ENCODE peak calls at places on chromosomes 3 and 15, in seven cellular contexts. Q is Kasumi-1, C is GM03348, E is T-helper 2 cell, R is HAP-1, L is substantia nigra, W is pons. J is an unnamed sample.

GRCh38 chr3:129592362-129593150 is 13.9 kb downstream of the PLXND1 start:
- DNase-seq in Q (peak), C (peak), E (no peak), R (peak), L (peak), W (no peak), J (no peak)

GRCh38 chr3:142853270-142854163 is 35.4 kb downstream of the PCOLCE2 start:
- DNase-seq in Q (no peak), C (peak), E (no peak), R (no peak), L (no peak), W (no peak), J (no peak)

GRCh38 chr3:127493924-127494646 is 96.4 kb downstream of the TPRA1 start:
- DNase-seq in Q (no peak), C (no peak), E (no peak), R (no peak), L (no peak), W (no peak), J (no peak)

GRCh38 chr15:29812384-29812694 is 9.9 kb downstream of the TJP1 start:
- DNase-seq in Q (no peak), C (peak), E (no peak), R (no peak), L (no peak), W (no peak), J (no peak)

GRCh38 chr15:78944669-78945407 is at the start of gene CTSH:
- DNase-seq in Q (peak), C (peak), E (peak), R (peak), L (no peak), W (no peak), J (peak)

GRCh38 chr15:29795610-29796009 is 26.7 kb downstream of the TJP1 start:
- DNase-seq in Q (no peak), C (no peak), E (no peak), R (no peak), L (no peak), W (no peak), J (no peak)

GRCh38 chr3:10706156-10707088 is 109.6 kb upstream of the SLC6A11 start:
- DNase-seq in Q (no peak), C (no peak), E (no peak), R (no peak), L (no peak), W (no peak), J (no peak)

GRCh38 chr3:38227989-38228388 is 37.6 kb upstream of the SLC22A13 start:
- DNase-seq in Q (no peak), C (peak), E (no peak), R (no peak), L (no peak), W (no peak), J (no peak)

GRCh38 chr15:58332676-58333400 is 99.0 kb upstream of the LIPC start:
- DNase-seq in Q (no peak), C (peak), E (no peak), R (no peak), L (no peak), W (peak), J (no peak)